ENCODE peak calls at places on chromosome 12, in five cellular contexts. One of them, this sample, is unnamed.

GRCh38 chr12:63949902-63950301 is 105.4 kb downstream of the SRGAP1 start:
- DNase-seq in SK-N-SH: no peak
- DNase-seq in suprapubic skin: no peak
- DNase-seq in testis: peak; percentile 70
- DNase-seq in fibroblast of lung: peak; percentile 19
- DNase-seq in this sample: no peak

GRCh38 chr12:42296503-42297109 is 29.3 kb downstream of the ZCRB1 start:
- DNase-seq in SK-N-SH: no peak
- DNase-seq in suprapubic skin: no peak
- DNase-seq in testis: peak; percentile 19
- DNase-seq in fibroblast of lung: no peak
- DNase-seq in this sample: no peak

GRCh38 chr12:122928033-122928890 is 32.3 kb upstream of the VPS37B start:
- DNase-seq in SK-N-SH: no peak
- DNase-seq in suprapubic skin: no peak
- DNase-seq in testis: no peak
- DNase-seq in fibroblast of lung: no peak
- DNase-seq in this sample: no peak

GRCh38 chr12:49687941-49688340 is 19.3 kb downstream of the FMNL3 start:
- DNase-seq in SK-N-SH: no peak
- DNase-seq in suprapubic skin: no peak
- DNase-seq in testis: no peak
- DNase-seq in fibroblast of lung: no peak
- DNase-seq in this sample: no peak

GRCh38 chr12:79098530-79098929 is 234.0 kb downstream of the SYT1 start:
- DNase-seq in SK-N-SH: no peak
- DNase-seq in suprapubic skin: no peak
- DNase-seq in testis: no peak
- DNase-seq in fibroblast of lung: no peak
- DNase-seq in this sample: no peak

GRCh38 chr12:22539055-22539454 is 5.3 kb downstream of the C2CD5 start:
- DNase-seq in SK-N-SH: no peak
- DNase-seq in suprapubic skin: no peak
- DNase-seq in testis: no peak
- DNase-seq in fibroblast of lung: no peak
- DNase-seq in this sample: no peak

GRCh38 chr12:65443038-65443437 is 164.6 kb downstream of the MSRB3 start:
- DNase-seq in SK-N-SH: no peak
- DNase-seq in suprapubic skin: no peak
- DNase-seq in testis: no peak
- DNase-seq in fibroblast of lung: no peak
- DNase-seq in this sample: no peak

GRCh38 chr12:89697256-89697655 is 11.4 kb downstream of the ATP2B1 start:
- DNase-seq in SK-N-SH: no peak
- DNase-seq in suprapubic skin: no peak
- DNase-seq in testis: no peak
- DNase-seq in fibroblast of lung: no peak
- DNase-seq in this sample: no peak

GRCh38 chr12:114032801-114033200 is 66.7 kb upstream of the RBM19 start:
- DNase-seq in SK-N-SH: no peak
- DNase-seq in suprapubic skin: no peak
- DNase-seq in testis: no peak
- DNase-seq in fibroblast of lung: no peak
- DNase-seq in this sample: no peak

GRCh38 chr12:28941248-28941647 is 207.8 kb upstream of the FAR2 start:
- DNase-seq in SK-N-SH: no peak
- DNase-seq in suprapubic skin: no peak
- DNase-seq in testis: no peak
- DNase-seq in fibroblast of lung: peak; percentile 57
- DNase-seq in this sample: no peak

GRCh38 chr12:50207424-50207823 is 40.3 kb upstream of the CERS5 start:
- DNase-seq in SK-N-SH: no peak
- DNase-seq in suprapubic skin: no peak
- DNase-seq in testis: no peak
- DNase-seq in fibroblast of lung: no peak
- DNase-seq in this sample: no peak

GRCh38 chr12:114943601-114944000 is 259.6 kb upstream of the TBX3 start:
- DNase-seq in SK-N-SH: no peak
- DNase-seq in suprapubic skin: no peak
- DNase-seq in testis: no peak
- DNase-seq in fibroblast of lung: no peak
- DNase-seq in this sample: no peak

GRCh38 chr12:117907108-117907689 is 61.6 kb downstream of the KSR2 start:
- DNase-seq in SK-N-SH: no peak
- DNase-seq in suprapubic skin: no peak
- DNase-seq in testis: no peak
- DNase-seq in fibroblast of lung: no peak
- DNase-seq in this sample: no peak

GRCh38 chr12:92503977-92504966 is 198.5 kb upstream of the PLEKHG7 start:
- DNase-seq in SK-N-SH: no peak
- DNase-seq in suprapubic skin: no peak
- DNase-seq in testis: no peak
- DNase-seq in fibroblast of lung: no peak
- DNase-seq in this sample: peak; percentile 48

GRCh38 chr12:57893460-57894353 is 47.2 kb upstream of the CTDSP2 start:
- DNase-seq in SK-N-SH: peak; percentile 72
- DNase-seq in suprapubic skin: peak; percentile 95
- DNase-seq in testis: peak; percentile 93
- DNase-seq in fibroblast of lung: peak; percentile 84
- DNase-seq in this sample: peak; percentile 84

GRCh38 chr12:90951418-90952110 is 3.4 kb downstream of the CCER1 start:
- DNase-seq in SK-N-SH: no peak
- DNase-seq in suprapubic skin: no peak
- DNase-seq in testis: no peak
- DNase-seq in fibroblast of lung: no peak
- DNase-seq in this sample: no peak

GRCh38 chr12:122891661-122892525 is 4.0 kb downstream of the VPS37B start:
- DNase-seq in SK-N-SH: no peak
- DNase-seq in suprapubic skin: no peak
- DNase-seq in testis: no peak
- DNase-seq in fibroblast of lung: peak; percentile 85
- DNase-seq in this sample: no peak

GRCh38 chr12:50764861-50765324 is 992 bp downstream of the ATF1 start:
- DNase-seq in SK-N-SH: peak; percentile 69
- DNase-seq in suprapubic skin: peak; percentile 76
- DNase-seq in testis: peak; percentile 55
- DNase-seq in fibroblast of lung: peak; percentile 39
- DNase-seq in this sample: no peak

GRCh38 chr12:75854681-75855309 is 176.8 kb downstream of the PHLDA1 start:
- DNase-seq in SK-N-SH: no peak
- DNase-seq in suprapubic skin: no peak
- DNase-seq in testis: no peak
- DNase-seq in fibroblast of lung: peak; percentile 79
- DNase-seq in this sample: no peak

DNA sequence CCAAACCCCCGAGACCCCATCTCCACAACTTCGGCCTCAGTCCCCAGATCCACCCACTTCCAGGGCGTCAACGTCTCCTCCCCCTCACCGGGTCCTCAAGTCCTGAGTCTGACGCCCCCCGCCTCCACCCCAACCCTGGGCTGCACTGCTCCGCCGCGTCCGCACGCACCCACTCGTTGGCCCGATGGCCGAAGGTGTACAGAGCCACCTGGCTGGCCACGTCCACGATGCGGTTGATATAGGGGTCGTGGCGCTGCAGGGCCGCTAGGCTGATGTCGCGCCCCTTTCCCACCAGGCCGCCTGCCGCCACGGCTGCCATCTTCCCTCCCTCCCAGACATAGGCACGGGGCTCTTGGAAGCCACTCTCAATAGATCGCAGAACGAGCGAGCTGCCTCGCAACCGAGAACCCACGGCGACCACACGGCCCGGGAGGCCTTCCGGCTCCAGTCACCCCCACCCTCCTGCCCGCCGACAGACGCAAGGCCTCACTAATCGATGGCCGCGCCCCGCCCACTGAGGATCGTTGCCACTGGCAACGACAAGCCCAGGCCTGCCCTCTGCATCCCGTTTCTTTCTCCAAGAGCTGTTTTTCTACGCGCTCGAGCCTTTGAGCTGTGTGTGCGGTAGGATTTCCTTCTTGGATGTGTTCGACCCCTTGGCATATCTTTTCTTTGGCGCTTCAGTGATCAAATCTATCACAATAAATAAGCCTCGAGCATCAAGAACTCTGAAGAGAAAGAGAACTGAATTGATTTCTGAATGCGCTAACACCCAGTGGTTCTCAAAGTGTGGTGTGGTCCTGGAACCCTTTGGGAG is at the start of gene DCP1B:
- DNase-seq in SK-N-SH: peak; percentile 94
- DNase-seq in suprapubic skin: peak; percentile 96
- DNase-seq in testis: peak; percentile 98
- DNase-seq in fibroblast of lung: peak; percentile 99
- DNase-seq in this sample: peak; percentile 97
- TF ChIP-seq CTCF in SK-N-SH: no peak
- TF ChIP-seq CTCF in suprapubic skin: no peak
- TF ChIP-seq CTCF in testis: peak; percentile 11
- TF ChIP-seq CTCF in fibroblast of lung: no peak
- TF ChIP-seq CTCF in this sample: no peak

GRCh38 chr12:25979563-25979962 is 21.1 kb downstream of the RASSF8 start:
- DNase-seq in SK-N-SH: no peak
- DNase-seq in suprapubic skin: no peak
- DNase-seq in testis: no peak
- DNase-seq in fibroblast of lung: peak; percentile 61
- DNase-seq in this sample: no peak
- H3K4me1 ChIP-seq in SK-N-SH: peaks cover 35% of the 10 kb centered on the region
- H3K4me1 ChIP-seq in suprapubic skin: no peaks in the 10 kb centered on the region
- H3K4me1 ChIP-seq in testis: peaks cover 9% of the 10 kb centered on the region
- H3K4me1 ChIP-seq in fibroblast of lung: no peaks in the 10 kb centered on the region
- H3K4me1 ChIP-seq in this sample: peaks cover 11% of the 10 kb centered on the region

GRCh38 chr12:30696486-30696885 is 817 bp upstream of the IPO8 start:
- DNase-seq in SK-N-SH: peak; percentile 26
- DNase-seq in suprapubic skin: no peak
- DNase-seq in testis: no peak
- DNase-seq in fibroblast of lung: no peak
- DNase-seq in this sample: no peak

GRCh38 chr12:30694971-30695326 is 720 bp downstream of the IPO8 start:
- DNase-seq in SK-N-SH: peak; percentile 60
- DNase-seq in suprapubic skin: no peak
- DNase-seq in testis: peak; percentile 57
- DNase-seq in fibroblast of lung: peak; percentile 58
- DNase-seq in this sample: peak; percentile 83

GRCh38 chr12:30696103-30696408 is 387 bp upstream of the IPO8 start:
- DNase-seq in SK-N-SH: no peak
- DNase-seq in suprapubic skin: no peak
- DNase-seq in testis: no peak
- DNase-seq in fibroblast of lung: no peak
- DNase-seq in this sample: no peak

GRCh38 chr12:30694412-30694955 is 1.2 kb downstream of the IPO8 start:
- DNase-seq in SK-N-SH: no peak
- DNase-seq in suprapubic skin: no peak
- DNase-seq in testis: no peak
- DNase-seq in fibroblast of lung: no peak
- DNase-seq in this sample: no peak

GRCh38 chr12:30695327-30696102 is at the start of gene IPO8:
- DNase-seq in SK-N-SH: peak; percentile 95
- DNase-seq in suprapubic skin: peak; percentile 93
- DNase-seq in testis: peak; percentile 96
- DNase-seq in fibroblast of lung: peak; percentile 93
- DNase-seq in this sample: peak; percentile 97
- TF ChIP-seq CTCF in SK-N-SH: peak; percentile 50
- TF ChIP-seq CTCF in suprapubic skin: no peak
- TF ChIP-seq CTCF in testis: no peak
- TF ChIP-seq CTCF in fibroblast of lung: peak; percentile 25
- TF ChIP-seq CTCF in this sample: no peak

DNA sequence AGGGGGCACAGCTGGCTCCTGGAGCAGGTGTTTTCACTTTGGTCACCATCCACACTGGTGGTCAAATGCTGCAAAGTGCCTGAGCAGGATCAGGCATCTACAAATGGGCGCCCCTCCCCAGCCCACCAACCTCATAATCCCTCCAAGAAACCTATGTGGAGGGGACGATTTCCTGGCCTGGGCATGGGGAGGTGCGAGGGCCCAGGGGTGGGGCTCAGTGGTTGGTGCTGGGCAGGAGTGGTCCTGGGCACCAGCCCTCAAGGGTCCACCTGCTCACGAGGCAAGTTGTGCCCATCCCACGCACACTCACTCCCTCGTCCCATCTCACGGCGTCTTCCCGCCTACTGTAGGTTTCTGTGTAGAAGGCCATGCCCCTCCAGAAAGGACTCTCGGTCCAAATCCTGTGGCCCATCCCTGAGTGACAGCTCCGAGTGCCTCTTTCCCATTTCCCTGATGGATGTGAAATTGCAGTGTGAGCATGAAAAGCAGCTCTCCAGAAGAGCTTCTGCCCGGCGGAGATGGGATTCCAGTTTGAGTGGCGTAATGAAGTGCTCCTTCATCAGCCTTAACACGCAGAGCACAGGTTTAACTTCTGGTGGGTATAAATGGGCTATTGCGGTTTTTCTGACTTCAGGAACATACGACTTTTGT is 36.9 kb downstream of the SLC15A4 start:
- DNase-seq in SK-N-SH: no peak
- DNase-seq in suprapubic skin: no peak
- DNase-seq in testis: no peak
- DNase-seq in fibroblast of lung: no peak
- DNase-seq in this sample: no peak
- H3K4me1 ChIP-seq in SK-N-SH: no peaks in the 10 kb centered on the region
- H3K4me1 ChIP-seq in suprapubic skin: no peaks in the 10 kb centered on the region
- H3K4me1 ChIP-seq in testis: peaks cover 5% of the 10 kb centered on the region
- H3K4me1 ChIP-seq in fibroblast of lung: no peaks in the 10 kb centered on the region
- H3K4me1 ChIP-seq in this sample: no peaks in the 10 kb centered on the region

GRCh38 chr12:26153421-26154154 is 28.8 kb upstream of the BHLHE41 start:
- DNase-seq in SK-N-SH: no peak
- DNase-seq in suprapubic skin: no peak
- DNase-seq in testis: no peak
- DNase-seq in fibroblast of lung: peak; percentile 99
- DNase-seq in this sample: no peak
- TF ChIP-seq CTCF in SK-N-SH: peak; percentile 51
- TF ChIP-seq CTCF in suprapubic skin: no peak
- TF ChIP-seq CTCF in testis: peak; percentile 6
- TF ChIP-seq CTCF in fibroblast of lung: peak; percentile 28
- TF ChIP-seq CTCF in this sample: no peak

This sample was measured in left lung.